ENCODE peak calls at places on chromosomes 1 and 21, in six cellular contexts. One of them, this sample, is unnamed.

GRCh38 chr1:70890408-70890807 is 157.2 kb downstream of the PTGER3 start:
- DNase-seq in GM12878: no peak
- DNase-seq in K562: peak
- DNase-seq in SK-N-SH: no peak
- DNase-seq in HepG2: no peak
- DNase-seq in A549: no peak
- DNase-seq in this sample: no peak

GRCh38 chr21:45517249-45518065 is 24.8 kb downstream of the SLC19A1 start:
- DNase-seq in K562: no peak
- DNase-seq in GM12878: peak
- DNase-seq in A549: no peak
- DNase-seq in HepG2: no peak
- DNase-seq in SK-N-SH: no peak
- DNase-seq in this sample: no peak

GRCh38 chr1:186747661-186748060 is 67.4 kb upstream of the PTGS2 start:
- DNase-seq in A549: no peak
- DNase-seq in GM12878: no peak
- DNase-seq in SK-N-SH: no peak
- DNase-seq in K562: no peak
- DNase-seq in HepG2: no peak
- DNase-seq in this sample: no peak

GRCh38 chr1:239814306-239814881 is 277.3 kb upstream of the FMN2 start:
- DNase-seq in GM12878: no peak
- DNase-seq in A549: peak
- DNase-seq in K562: no peak
- DNase-seq in HepG2: peak
- DNase-seq in SK-N-SH: peak
- DNase-seq in this sample: peak

GRCh38 chr1:68223714-68224113 is 8.6 kb downstream of the WLS start:
- DNase-seq in SK-N-SH: no peak
- DNase-seq in GM12878: no peak
- DNase-seq in K562: no peak
- DNase-seq in HepG2: no peak
- DNase-seq in A549: no peak
- DNase-seq in this sample: no peak

GRCh38 chr1:108949044-108949443 is 14.2 kb downstream of the CLCC1 start:
- DNase-seq in SK-N-SH: no peak
- DNase-seq in K562: no peak
- DNase-seq in HepG2: no peak
- DNase-seq in GM12878: no peak
- DNase-seq in A549: no peak
- DNase-seq in this sample: no peak

GRCh38 chr1:155171836-155172731 is 1.0 kb downstream of the KRTCAP2 start:
- DNase-seq in A549: no peak
- DNase-seq in K562: no peak
- DNase-seq in GM12878: no peak
- DNase-seq in SK-N-SH: no peak
- DNase-seq in HepG2: no peak
- DNase-seq in this sample: no peak

GRCh38 chr1:248821101-248821500 is 4.6 kb downstream of the SH3BP5L start:
- DNase-seq in SK-N-SH: peak
- DNase-seq in HepG2: peak
- DNase-seq in A549: peak
- DNase-seq in K562: peak
- DNase-seq in GM12878: no peak
- DNase-seq in this sample: peak

GRCh38 chr21:43262427-43262826 is 93.6 kb downstream of the CRYAA start:
- DNase-seq in A549: no peak
- DNase-seq in HepG2: no peak
- DNase-seq in GM12878: no peak
- DNase-seq in K562: no peak
- DNase-seq in SK-N-SH: no peak
- DNase-seq in this sample: peak

GRCh38 chr1:199855580-199855979 is 171.9 kb upstream of the NR5A2 start:
- DNase-seq in HepG2: no peak
- DNase-seq in A549: peak
- DNase-seq in K562: no peak
- DNase-seq in GM12878: no peak
- DNase-seq in SK-N-SH: no peak
- DNase-seq in this sample: peak

GRCh38 chr1:230681599-230681998 is 32.3 kb downstream of the AGT start:
- DNase-seq in GM12878: no peak
- DNase-seq in HepG2: peak
- DNase-seq in SK-N-SH: no peak
- DNase-seq in K562: peak
- DNase-seq in A549: no peak
- DNase-seq in this sample: peak
- TF ChIP-seq SMC3 in GM12878: no peak
- TF ChIP-seq SMC3 in HepG2: peak
- TF ChIP-seq SMC3 in SK-N-SH: no peak
- TF ChIP-seq SMC3 in K562: no peak
- TF ChIP-seq SMC3 in A549: no peak
- TF ChIP-seq SMC3 in this sample: no peak

GRCh38 chr1:35762204-35762603 is 7.6 kb downstream of the CLSPN start:
- DNase-seq in K562: no peak
- DNase-seq in SK-N-SH: no peak
- DNase-seq in HepG2: no peak
- DNase-seq in GM12878: no peak
- DNase-seq in A549: no peak
- DNase-seq in this sample: no peak
- TF ChIP-seq SMC3 in K562: no peak
- TF ChIP-seq SMC3 in SK-N-SH: no peak
- TF ChIP-seq SMC3 in HepG2: no peak
- TF ChIP-seq SMC3 in GM12878: no peak
- TF ChIP-seq SMC3 in A549: no peak
- TF ChIP-seq SMC3 in this sample: no peak

DNA sequence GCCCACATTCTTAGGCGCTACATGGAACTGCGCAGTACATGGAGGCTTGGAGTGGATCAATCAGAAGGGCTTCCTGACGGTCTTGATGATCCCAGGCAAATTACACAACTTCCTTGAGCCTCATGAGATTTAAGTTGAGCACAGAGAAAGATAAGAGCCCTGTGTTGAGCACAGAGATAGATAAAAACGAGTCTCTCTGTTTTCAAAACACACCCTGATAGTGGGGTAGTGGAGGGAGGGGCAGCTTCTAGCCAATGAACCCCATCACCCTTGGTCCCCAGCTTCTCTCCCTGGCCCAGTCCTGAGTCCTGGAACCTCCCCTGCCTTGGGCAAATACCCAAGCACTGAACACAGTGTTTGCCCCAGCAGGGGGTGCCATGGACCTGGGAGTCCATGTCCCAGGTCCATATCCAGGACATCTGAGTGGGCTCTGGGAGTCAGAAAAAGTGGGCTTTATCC is 9.1 kb downstream of the POU3F1 start:
- DNase-seq in A549: peak
- DNase-seq in GM12878: no peak
- DNase-seq in SK-N-SH: peak
- DNase-seq in HepG2: no peak
- DNase-seq in K562: peak
- DNase-seq in this sample: no peak
- TF ChIP-seq SMC3 in A549: no peak
- TF ChIP-seq SMC3 in GM12878: peak
- TF ChIP-seq SMC3 in SK-N-SH: peak
- TF ChIP-seq SMC3 in HepG2: peak
- TF ChIP-seq SMC3 in K562: peak
- TF ChIP-seq SMC3 in this sample: no peak

GRCh38 chr1:41020654-41021053 is 871 bp downstream of the SLFNL1 start:
- DNase-seq in A549: no peak
- DNase-seq in GM12878: no peak
- DNase-seq in K562: no peak
- DNase-seq in SK-N-SH: peak
- DNase-seq in HepG2: no peak
- DNase-seq in this sample: no peak
- TF ChIP-seq SMC3 in A549: no peak
- TF ChIP-seq SMC3 in GM12878: no peak
- TF ChIP-seq SMC3 in K562: no peak
- TF ChIP-seq SMC3 in SK-N-SH: no peak
- TF ChIP-seq SMC3 in HepG2: no peak
- TF ChIP-seq SMC3 in this sample: no peak

GRCh38 chr1:223226271-223226670 is 83.2 kb upstream of the TLR5 start:
- DNase-seq in K562: no peak
- DNase-seq in HepG2: no peak
- DNase-seq in GM12878: no peak
- DNase-seq in A549: no peak
- DNase-seq in SK-N-SH: no peak
- DNase-seq in this sample: no peak
- TF ChIP-seq SMC3 in K562: no peak
- TF ChIP-seq SMC3 in HepG2: no peak
- TF ChIP-seq SMC3 in GM12878: no peak
- TF ChIP-seq SMC3 in A549: no peak
- TF ChIP-seq SMC3 in SK-N-SH: no peak
- TF ChIP-seq SMC3 in this sample: no peak

DNA sequence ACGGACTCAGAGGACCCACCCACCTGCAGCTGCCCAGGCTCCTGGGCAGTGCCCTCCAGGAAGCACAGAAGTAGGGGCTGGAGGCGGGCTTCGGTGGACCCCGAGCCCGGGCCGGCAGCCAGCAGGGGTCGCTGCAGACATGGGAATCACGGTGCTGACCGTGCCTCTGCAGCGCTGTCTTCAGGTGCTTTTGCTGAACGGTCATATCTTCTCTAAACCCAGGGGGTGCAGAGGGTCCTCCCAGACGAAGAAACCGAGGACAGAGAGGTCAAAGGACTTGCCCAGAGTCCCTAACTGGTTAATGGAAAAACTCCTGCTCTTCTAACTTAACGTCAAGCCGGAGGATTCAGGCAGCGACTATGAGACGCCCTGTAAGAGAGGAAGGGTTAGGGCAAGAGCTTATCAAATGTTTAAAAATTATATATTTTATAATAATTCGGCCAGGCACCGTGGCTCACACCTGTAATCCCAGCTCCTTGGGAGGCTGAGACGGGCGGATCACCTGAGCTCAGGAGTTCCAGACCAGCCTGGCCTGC is 21.5 kb upstream of the LEFTY2 start:
- DNase-seq in K562: peak
- DNase-seq in HepG2: peak
- DNase-seq in GM12878: no peak
- DNase-seq in SK-N-SH: peak
- DNase-seq in A549: peak
- DNase-seq in this sample: no peak
- TF ChIP-seq SMC3 in K562: peak
- TF ChIP-seq SMC3 in HepG2: no peak
- TF ChIP-seq SMC3 in GM12878: peak
- TF ChIP-seq SMC3 in SK-N-SH: no peak
- TF ChIP-seq SMC3 in A549: peak
- TF ChIP-seq SMC3 in this sample: peak

GRCh38 chr1:207024202-207025143 is 8.1 kb downstream of the C1orf116 start:
- DNase-seq in K562: peak
- DNase-seq in HepG2: no peak
- DNase-seq in A549: no peak
- DNase-seq in GM12878: no peak
- DNase-seq in SK-N-SH: no peak
- DNase-seq in this sample: no peak

GRCh38 chr1:207025144-207025880 is 7.2 kb downstream of the C1orf116 start:
- DNase-seq in K562: no peak
- DNase-seq in A549: no peak
- DNase-seq in GM12878: no peak
- DNase-seq in SK-N-SH: no peak
- DNase-seq in HepG2: peak
- DNase-seq in this sample: peak

GRCh38 chr1:207027221-207027777 is 5.3 kb downstream of the C1orf116 start:
- DNase-seq in K562: no peak
- DNase-seq in HepG2: no peak
- DNase-seq in A549: peak
- DNase-seq in GM12878: no peak
- DNase-seq in SK-N-SH: no peak
- DNase-seq in this sample: peak

GRCh38 chr1:207027921-207028320 is 4.6 kb downstream of the C1orf116 start:
- DNase-seq in SK-N-SH: no peak
- DNase-seq in GM12878: no peak
- DNase-seq in A549: no peak
- DNase-seq in HepG2: no peak
- DNase-seq in K562: no peak
- DNase-seq in this sample: no peak

DNA sequence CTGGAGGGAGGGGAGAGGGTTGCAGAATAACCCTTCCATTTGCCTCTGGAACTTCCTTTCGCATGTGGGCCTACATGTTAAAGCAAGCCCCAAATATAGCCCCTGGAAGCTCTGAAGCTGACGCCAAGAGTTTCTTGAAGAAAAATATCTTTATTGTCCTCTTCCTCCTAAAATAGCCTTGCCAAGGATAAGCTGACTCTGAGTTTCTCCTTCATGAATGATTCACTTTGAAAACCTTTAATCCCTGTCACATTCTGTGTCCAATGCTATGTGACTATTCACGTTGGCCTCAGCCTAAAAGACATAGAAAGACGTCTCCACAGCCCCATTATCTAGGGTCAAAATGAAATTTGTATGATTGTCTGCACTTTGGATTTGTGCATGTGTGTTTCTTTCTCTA is 6.4 kb downstream of the C1orf116 start:
- DNase-seq in GM12878: no peak
- DNase-seq in SK-N-SH: no peak
- DNase-seq in A549: no peak
- DNase-seq in K562: no peak
- DNase-seq in HepG2: no peak
- DNase-seq in this sample: no peak
- TF ChIP-seq SMC3 in GM12878: no peak
- TF ChIP-seq SMC3 in SK-N-SH: no peak
- TF ChIP-seq SMC3 in A549: no peak
- TF ChIP-seq SMC3 in K562: no peak
- TF ChIP-seq SMC3 in HepG2: no peak
- TF ChIP-seq SMC3 in this sample: no peak

DNA sequence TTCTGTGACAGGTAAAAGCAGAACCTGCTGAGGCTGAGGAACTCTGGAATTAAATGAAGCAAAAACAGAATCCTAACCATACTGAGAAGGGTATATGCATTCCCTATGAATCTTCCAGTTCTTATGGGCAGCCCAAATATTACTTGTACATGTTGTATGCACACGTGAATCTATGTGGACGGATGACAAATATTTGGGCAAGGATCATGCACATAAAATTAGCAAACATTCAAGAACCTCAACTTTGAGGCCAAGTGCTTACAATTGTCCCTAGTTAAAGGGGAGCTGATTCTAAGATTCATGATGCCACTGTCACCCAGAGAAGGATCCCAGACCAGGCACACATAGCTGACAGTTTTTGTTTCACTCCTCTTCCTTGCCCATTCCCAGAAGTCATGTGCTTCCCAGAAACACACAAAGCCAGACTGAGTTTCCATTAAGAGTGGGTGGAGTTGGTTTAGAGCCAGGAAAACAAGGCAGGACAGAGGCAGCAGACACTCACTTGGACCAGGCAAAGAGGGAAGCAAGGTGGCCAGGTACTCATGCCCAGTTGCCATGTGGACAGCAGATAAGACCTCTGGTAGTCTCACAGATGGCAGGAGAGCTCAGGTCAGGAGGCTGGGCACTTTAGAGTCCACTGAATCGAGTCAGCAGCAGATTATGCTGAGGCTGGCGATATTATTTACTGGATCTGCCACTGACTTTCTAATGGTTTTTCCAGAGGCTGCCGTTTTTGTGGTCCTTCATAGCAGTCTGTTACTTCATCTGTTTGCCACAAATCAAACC is 25.5 kb downstream of the AK2 start:
- DNase-seq in GM12878: no peak
- DNase-seq in SK-N-SH: no peak
- DNase-seq in A549: no peak
- DNase-seq in HepG2: no peak
- DNase-seq in K562: no peak
- DNase-seq in this sample: peak
- TF ChIP-seq SMC3 in GM12878: no peak
- TF ChIP-seq SMC3 in SK-N-SH: no peak
- TF ChIP-seq SMC3 in A549: no peak
- TF ChIP-seq SMC3 in HepG2: no peak
- TF ChIP-seq SMC3 in K562: no peak
- TF ChIP-seq SMC3 in this sample: no peak

This sample was measured in IMR-90.